ENCODE peak calls at places on chromosomes 1 and 21, in nine cellular contexts. X is body of pancreas, Q is AG09309, H is AG10803, V is ovary, W is fibroblast of the aortic adventitia, Z is kidney, G is fibroblast of pulmonary artery, S is neural progenitor cell. J is an unnamed sample.

GRCh38 chr1:244969355-244970235 is 105.3 kb upstream of the HNRNPU start:
- DNase-seq in S (peak), Z (peak), G (peak), W (peak), Q (peak), H (peak), V (peak), X (peak), J (peak)

GRCh38 chr1:88488277-88488676 is 195.8 kb upstream of the PKN2 start:
- DNase-seq in Q (no peak), S (no peak), Z (no peak), X (no peak), V (no peak), G (no peak), H (no peak), W (no peak), J (no peak)

GRCh38 chr1:214003233-214003632 is 15.5 kb downstream of the PROX1 start:
- DNase-seq in X (no peak), S (no peak), V (no peak), Q (no peak), W (no peak), H (no peak), Z (no peak), G (no peak), J (no peak)

GRCh38 chr1:16145030-16145987 is 10.6 kb downstream of the EPHA2 start:
- DNase-seq in Q (no peak), H (peak), X (peak), Z (peak), S (peak), V (peak), W (peak), G (peak), J (no peak)

GRCh38 chr1:43969416-43969745 is 429 bp upstream of the DPH2 start:
- DNase-seq in H (no peak), X (no peak), V (no peak), G (no peak), Q (no peak), Z (no peak), W (no peak), S (no peak), J (no peak)

GRCh38 chr1:65791396-65791795 is 1.3 kb upstream of the PDE4B start:
- DNase-seq in Z (no peak), V (no peak), Q (no peak), S (no peak), X (no peak), H (peak), W (peak), G (peak), J (no peak)

GRCh38 chr1:9724706-9725476 is 73.4 kb downstream of the PIK3CD start:
- DNase-seq in Z (peak), Q (no peak), H (peak), V (no peak), X (peak), S (peak), G (peak), W (peak), J (no peak)

GRCh38 chr1:155929057-155929456 is 5.2 kb downstream of the KHDC4 start:
- DNase-seq in Q (no peak), W (peak), V (no peak), X (no peak), S (no peak), H (no peak), G (peak), Z (no peak), J (no peak)

GRCh38 chr21:38959686-38960049 is 153.9 kb downstream of the ETS2 start:
- DNase-seq in G (no peak), Q (no peak), X (no peak), W (no peak), Z (no peak), S (no peak), H (no peak), V (no peak), J (no peak)

GRCh38 chr21:45080639-45081414 is 6.4 kb downstream of the ADARB1 start:
- DNase-seq in Z (no peak), S (no peak), G (peak), W (peak), Q (no peak), V (no peak), X (no peak), H (peak), J (no peak)

GRCh38 chr1:43822040-43822439 is 111.6 kb upstream of the ARTN start:
- DNase-seq in H (peak), V (no peak), W (peak), Z (no peak), X (no peak), S (no peak), Q (peak), G (peak), J (no peak)

GRCh38 chr1:42178249-42178648 is 13.7 kb upstream of the GUCA2A start:
- DNase-seq in W (peak), H (no peak), Z (no peak), Q (no peak), S (no peak), G (peak), V (no peak), X (no peak), J (no peak)

GRCh38 chr1:42179900-42180329 is 15.4 kb upstream of the GUCA2A start:
- DNase-seq in H (no peak), S (no peak), X (no peak), W (peak), G (no peak), Z (no peak), Q (no peak), V (no peak), J (no peak)

GRCh38 chr1:42177551-42177981 is 13.0 kb upstream of the GUCA2A start:
- DNase-seq in W (peak), G (peak), Z (peak), H (peak), X (no peak), V (peak), Q (peak), S (no peak), J (no peak)

GRCh38 chr1:42176902-42177519 is 12.5 kb upstream of the GUCA2A start:
- DNase-seq in S (peak), V (no peak), H (peak), W (peak), G (peak), X (peak), Z (no peak), Q (no peak), J (no peak)

DNA sequence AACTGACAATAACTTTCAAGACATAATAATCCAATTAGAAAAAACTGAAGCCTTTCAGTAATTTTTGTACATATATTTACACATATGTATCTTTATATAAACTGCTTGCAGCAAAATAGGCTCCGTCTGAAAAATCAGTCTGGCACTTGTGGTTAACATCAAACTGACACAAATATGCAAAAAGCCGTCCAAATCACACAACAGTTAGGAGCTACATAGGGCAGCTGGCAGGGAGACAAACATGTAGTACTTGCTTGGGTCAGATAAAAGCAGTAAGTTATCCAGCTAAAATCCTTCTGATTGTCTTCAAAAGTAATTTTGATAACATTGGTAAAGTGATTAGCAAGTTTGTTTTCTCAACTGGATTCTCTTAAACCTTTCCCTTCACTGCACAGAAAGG is 14.7 kb upstream of the GUCA2A start:
- DNase-seq in Q (peak), S (no peak), G (peak), V (no peak), W (peak), X (no peak), H (peak), Z (no peak), J (no peak)
- TF ChIP-seq CTCF in Q (no peak), S (no peak), G (no peak), V (no peak), W (no peak), X (no peak), H (no peak), Z (no peak), J (no peak)

GRCh38 chr1:161121838-161122237 is 3.9 kb downstream of the NIT1 start:
- DNase-seq in Q (no peak), H (no peak), Z (no peak), W (no peak), S (no peak), G (no peak), X (no peak), V (no peak), J (no peak)

GRCh38 chr1:161119379-161120061 is 1.6 kb downstream of the NIT1 start:
- DNase-seq in V (no peak), G (peak), W (peak), S (peak), Q (no peak), X (peak), Z (no peak), H (peak), J (no peak)

GRCh38 chr1:161117681-161118581 is at the start of the genes NIT1 and PFDN2:
- DNase-seq in Q (no peak), V (peak), G (peak), X (peak), S (peak), Z (peak), H (peak), W (peak), J (peak)

GRCh38 chr1:161121042-161121441 is 3.1 kb downstream of the NIT1 start:
- DNase-seq in H (no peak), G (no peak), X (no peak), V (no peak), Q (no peak), Z (no peak), S (no peak), W (no peak), J (no peak)

GRCh38 chr1:161119017-161119378 is 1.1 kb downstream of the NIT1 start:
- DNase-seq in Q (no peak), S (peak), W (peak), Z (no peak), V (peak), G (peak), H (no peak), X (peak), J (no peak)
- TF ChIP-seq CTCF in Q (no peak), S (peak), W (no peak), Z (no peak), V (no peak), G (no peak), H (no peak), X (no peak), J (no peak)

GRCh38 chr1:25566730-25567341 is 23.4 kb downstream of the LDLRAP1 start:
- DNase-seq in G (no peak), Z (no peak), S (peak), H (peak), X (no peak), W (peak), V (no peak), Q (peak), J (no peak)
- TF ChIP-seq CTCF in G (no peak), Z (no peak), S (peak), H (peak), X (no peak), W (peak), V (no peak), Q (peak), J (peak)

GRCh38 chr1:21508580-21509350 is 458 bp upstream of the ALPL start:
- DNase-seq in W (peak), H (peak), X (peak), G (peak), Q (no peak), Z (peak), S (peak), V (peak), J (peak)
- TF ChIP-seq CTCF in W (peak), H (peak), X (peak), G (peak), Q (peak), Z (peak), S (peak), V (no peak), J (peak)

GRCh38 chr1:153288634-153289275 is 24.0 kb downstream of the PGLYRP3 start:
- DNase-seq in W (no peak), Z (no peak), Q (no peak), H (no peak), G (no peak), X (peak), V (no peak), S (no peak), J (no peak)
- TF ChIP-seq CTCF in W (peak), Z (no peak), Q (peak), H (peak), G (peak), X (no peak), V (no peak), S (peak), J (peak)

GRCh38 chr1:158196461-158196860 is 15.8 kb downstream of the CD1D start:
- DNase-seq in G (no peak), V (no peak), W (no peak), Q (no peak), Z (no peak), H (no peak), S (no peak), X (no peak), J (no peak)
- TF ChIP-seq CTCF in G (no peak), V (no peak), W (no peak), Q (no peak), Z (no peak), H (no peak), S (no peak), X (no peak), J (no peak)

J was measured in type B pancreatic cell.